ENCODE peak calls at places on chromosomes 7 and 10, in seven cellular contexts. S, I, K, T, M, R and Z are unnamed samples.

GRCh38 chr7:159125944-159126248 is 18.8 kb downstream of the VIPR2 start:
- DNase-seq in S (no peak), I (no peak), K (no peak), T (no peak), M (no peak), R (peak; percentile 41), Z (no peak)

GRCh38 chr7:108129018-108129965 is 869 bp downstream of the LAMB4 start:
- DNase-seq in S (no peak), I (no peak), K (peak; percentile 27), T (no peak), M (no peak), R (no peak), Z (no peak)

GRCh38 chr7:38660427-38661099 is 29.4 kb upstream of the AMPH start:
- DNase-seq in S (no peak), I (peak; percentile 27), K (peak; percentile 61), T (peak; percentile 19), M (no peak), R (peak; percentile 29), Z (peak; percentile 65)

GRCh38 chr7:113283861-113284260 is 165.5 kb upstream of the SMIM30 start:
- DNase-seq in S (no peak), I (no peak), K (no peak), T (no peak), M (no peak), R (no peak), Z (no peak)

GRCh38 chr10:70348228-70348850 is 34.1 kb downstream of the LRRC20 start:
- DNase-seq in S (no peak), I (no peak), K (peak; percentile 60), T (peak; percentile 84), M (peak; percentile 73), R (no peak), Z (peak; percentile 36)

GRCh38 chr7:95608344-95609173 is 12.2 kb upstream of the PDK4 start:
- DNase-seq in S (peak; percentile 47), I (peak; percentile 60), K (peak; percentile 28), T (peak; percentile 15), M (no peak), R (peak; percentile 88), Z (peak; percentile 4)

GRCh38 chr7:159005618-159006017 is 139.0 kb downstream of the VIPR2 start:
- DNase-seq in S (no peak), I (no peak), K (no peak), T (peak; percentile 75), M (no peak), R (no peak), Z (no peak)

GRCh38 chr7:39341083-39341482 is 225.1 kb upstream of the YAE1 start:
- DNase-seq in S (no peak), I (no peak), K (no peak), T (no peak), M (no peak), R (no peak), Z (no peak)

GRCh38 chr7:131952365-131952764 is 395.9 kb upstream of the PODXL start:
- DNase-seq in S (no peak), I (no peak), K (no peak), T (no peak), M (no peak), R (no peak), Z (no peak)

GRCh38 chr10:60353519-60354258 is 36.0 kb downstream of the ANK3 start:
- DNase-seq in S (no peak), I (no peak), K (no peak), T (peak; percentile 66), M (no peak), R (no peak), Z (no peak)

GRCh38 chr7:15439853-15440252 is 122.0 kb downstream of the AGMO start:
- DNase-seq in S (no peak), I (no peak), K (no peak), T (no peak), M (no peak), R (no peak), Z (no peak)

GRCh38 chr7:38855867-38856266 is 53.1 kb downstream of the VPS41 start:
- DNase-seq in S (no peak), I (no peak), K (no peak), T (no peak), M (no peak), R (no peak), Z (no peak)

GRCh38 chr7:128703605-128704004 is 31.5 kb downstream of the GARIN1A start:
- DNase-seq in S (no peak), I (no peak), K (no peak), T (no peak), M (no peak), R (no peak), Z (no peak)

GRCh38 chr10:35331894-35332640 is 4.2 kb upstream of the CCNY start:
- DNase-seq in S (no peak), I (peak; percentile 82), K (no peak), T (no peak), M (no peak), R (peak; percentile 66), Z (no peak)

GRCh38 chr10:77301305-77301730 is 336.3 kb downstream of the KCNMA1 start:
- DNase-seq in S (no peak), I (no peak), K (no peak), T (no peak), M (no peak), R (no peak), Z (no peak)

GRCh38 chr10:68046642-68047041 is 28.4 kb downstream of the HERC4 start:
- DNase-seq in S (no peak), I (no peak), K (no peak), T (no peak), M (no peak), R (no peak), Z (no peak)

GRCh38 chr10:33052915-33053810 is 95.1 kb upstream of the ITGB1 start:
- DNase-seq in S (no peak), I (no peak), K (no peak), T (no peak), M (no peak), R (no peak), Z (no peak)

GRCh38 chr7:118104812-118105441 is 79.0 kb upstream of the LSM8 start:
- DNase-seq in S (no peak), I (peak; percentile 15), K (peak; percentile 6), T (no peak), M (no peak), R (no peak), Z (peak; percentile 28)

GRCh38 chr7:7014827-7015610 is 167.3 kb upstream of the C1GALT1 start:
- DNase-seq in S (no peak), I (no peak), K (peak; percentile 54), T (no peak), M (no peak), R (no peak), Z (no peak)

GRCh38 chr10:36182059-36182654 is 540.1 kb upstream of the FZD8 start:
- DNase-seq in S (no peak), I (no peak), K (no peak), T (no peak), M (no peak), R (no peak), Z (no peak)

GRCh38 chr7:105277341-105277740 is 111.4 kb downstream of the SRPK2 start:
- DNase-seq in S (no peak), I (no peak), K (no peak), T (no peak), M (no peak), R (no peak), Z (no peak)

GRCh38 chr10:86366033-86366901 is at the start of gene GRID1:
- DNase-seq in S (no peak), I (no peak), K (peak; percentile 98), T (peak; percentile 57), M (peak; percentile 80), R (no peak), Z (peak; percentile 32)

DNA sequence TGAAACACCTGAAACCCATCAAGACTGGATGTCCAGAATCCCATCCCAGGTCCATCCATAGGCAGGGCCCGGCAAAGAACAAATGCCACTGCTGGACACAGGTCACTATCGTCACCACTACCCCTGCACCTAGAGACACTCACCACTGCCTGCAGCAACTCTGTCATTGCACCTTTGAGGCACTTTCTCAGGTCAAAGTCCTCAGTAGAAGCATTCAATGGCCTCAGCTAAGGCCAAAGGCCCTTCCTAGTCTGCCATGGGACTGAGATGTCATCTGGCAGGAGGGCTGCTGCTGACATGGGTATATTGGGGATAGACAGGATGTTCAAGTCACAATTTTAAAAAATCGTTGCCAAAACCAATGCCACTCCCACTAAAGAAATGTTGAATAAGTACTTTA is 58.7 kb downstream of the GPAM start:
- DNase-seq in S (no peak), I (no peak), K (no peak), T (no peak), M (no peak), R (no peak), Z (no peak)
- TF ChIP-seq JUND in S (no peak), I (no peak), K (no peak), T (no peak), M (no peak), R (no peak), Z (no peak)

DNA sequence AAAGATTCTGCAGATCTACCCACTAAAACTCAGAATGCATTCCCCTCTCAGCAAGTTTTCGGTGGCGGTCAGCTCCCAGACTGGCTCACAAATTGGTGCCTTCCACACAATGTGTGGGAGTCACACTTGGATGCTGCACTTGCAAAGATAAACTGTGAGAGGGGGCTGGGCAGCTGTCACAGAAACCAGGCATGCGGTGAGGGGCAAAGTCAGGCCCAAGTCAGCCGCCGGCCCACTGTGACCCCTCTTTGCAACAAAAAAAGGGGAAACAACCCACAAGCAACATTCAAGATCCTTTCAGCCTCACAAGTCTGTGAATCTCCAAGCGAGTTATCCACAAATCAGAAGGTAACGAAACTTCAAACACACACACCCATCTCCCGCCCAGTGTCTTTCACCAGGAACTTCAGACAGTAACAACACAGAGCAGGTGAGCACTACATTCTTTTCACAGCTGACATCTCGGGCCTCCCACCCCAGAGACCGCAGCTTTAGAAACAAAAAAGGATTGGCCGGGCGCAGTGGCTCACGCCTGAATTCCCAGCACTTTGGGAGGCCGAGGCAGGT is 32.0 kb downstream of the SNX8 start:
- DNase-seq in S (no peak), I (no peak), K (no peak), T (peak; percentile 63), M (no peak), R (no peak), Z (no peak)
- TF ChIP-seq JUND in S (no peak), I (no peak), K (no peak), T (no peak), M (no peak), R (no peak), Z (no peak)

GRCh38 chr7:32275216-32275979 is 205.2 kb upstream of the PDE1C start:
- DNase-seq in S (peak; percentile 15), I (no peak), K (no peak), T (no peak), M (no peak), R (no peak), Z (no peak)
- TF ChIP-seq JUND in S (no peak), I (no peak), K (no peak), T (no peak), M (no peak), R (no peak), Z (no peak)

DNA sequence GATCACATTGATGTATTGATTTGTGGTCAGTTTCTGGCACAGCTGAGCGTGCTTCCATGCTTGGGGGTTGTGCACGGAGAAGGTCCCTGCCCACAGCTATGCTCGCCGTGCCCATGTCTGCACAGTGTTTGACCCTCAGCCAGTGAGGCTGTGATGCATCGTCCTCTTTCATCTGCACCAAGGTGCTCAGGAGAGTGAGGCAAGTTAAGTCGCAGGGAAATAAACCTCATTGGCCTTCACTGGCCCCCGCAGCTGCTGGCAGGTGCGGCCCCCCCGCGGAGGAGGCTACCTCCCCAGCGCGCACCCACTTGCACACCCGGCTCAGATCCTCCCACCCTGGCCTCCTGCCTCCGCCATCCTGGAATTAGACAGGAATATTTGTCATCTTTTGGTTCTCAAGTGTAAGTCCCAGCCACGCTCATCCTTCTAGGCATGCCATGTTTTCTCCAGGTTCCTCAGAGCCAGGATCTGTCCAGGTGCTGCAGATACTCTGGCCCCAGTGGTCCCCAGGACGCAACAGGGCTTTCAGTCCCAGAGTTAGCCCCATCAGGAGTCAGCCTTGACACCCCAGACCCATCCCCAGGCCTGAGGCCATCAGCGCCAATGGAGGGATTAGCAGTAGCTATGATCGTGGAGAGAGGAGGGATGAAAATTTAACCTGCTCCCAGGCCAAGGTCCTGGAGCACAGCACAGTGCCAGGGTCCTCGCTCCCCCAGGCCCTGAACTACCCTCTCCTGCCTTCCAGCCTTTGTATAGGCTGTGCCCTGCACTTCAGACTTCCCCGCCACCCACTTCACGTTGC is 93.7 kb downstream of the OAT start:
- DNase-seq in S (no peak), I (no peak), K (no peak), T (no peak), M (peak; percentile 36), R (no peak), Z (no peak)
- TF ChIP-seq JUND in S (no peak), I (no peak), K (no peak), T (no peak), M (no peak), R (no peak), Z (no peak)